ENCODE peak calls at places on chromosomes 12 and 14, in ten cellular contexts. E, B, I, A, O, Z, U, W, M and K are unnamed samples. For H3K27me3, the result is how much of the 10 kb centered on the place peaks cover.

GRCh38 chr14:43754838-43755237 is 752.2 kb downstream of the FSCB start:
- DNase-seq in E (no peak), B (no peak), I (no peak), A (no peak), O (no peak), Z (no peak), U (no peak), W (no peak), M (no peak), K (no peak)

GRCh38 chr12:103887738-103888137 is 42.5 kb upstream of the HSP90B1 start:
- DNase-seq in E (no peak), B (no peak), I (peak), A (no peak), O (no peak), Z (no peak), U (no peak), W (no peak), M (no peak), K (no peak)

GRCh38 chr12:64669270-64669842 is 59.1 kb downstream of the RASSF3 start:
- DNase-seq in E (no peak), B (peak), I (no peak), A (no peak), O (no peak), Z (no peak), U (peak), W (no peak), M (no peak), K (no peak)

GRCh38 chr14:50823051-50823762 is 7.8 kb downstream of the NIN start:
- DNase-seq in E (no peak), B (peak), I (peak), A (no peak), O (no peak), Z (no peak), U (no peak), W (no peak), M (no peak), K (no peak)

GRCh38 chr14:28661171-28661772 is 105.3 kb upstream of the FOXG1 start:
- DNase-seq in E (no peak), B (no peak), I (peak), A (no peak), O (no peak), Z (no peak), U (no peak), W (no peak), M (no peak), K (no peak)

GRCh38 chr14:90645842-90646443 is 170.3 kb downstream of the TTC7B start:
- DNase-seq in E (no peak), B (no peak), I (no peak), A (no peak), O (no peak), Z (peak), U (no peak), W (no peak), M (no peak), K (no peak)

GRCh38 chr12:66003951-66004350 is 126.6 kb downstream of the LLPH start:
- DNase-seq in E (no peak), B (no peak), I (no peak), A (no peak), O (no peak), Z (no peak), U (no peak), W (no peak), M (no peak), K (no peak)

GRCh38 chr14:75667099-75667498 is 6.1 kb downstream of the TTLL5 start:
- DNase-seq in E (no peak), B (no peak), I (no peak), A (no peak), O (no peak), Z (no peak), U (no peak), W (no peak), M (no peak), K (no peak)

GRCh38 chr12:52300796-52301691 is 9.7 kb upstream of the KRT81 start:
- DNase-seq in E (no peak), B (no peak), I (no peak), A (no peak), O (peak), Z (no peak), U (no peak), W (no peak), M (no peak), K (no peak)

GRCh38 chr14:50862171-50862570 is 9.7 kb upstream of the ABHD12B start:
- DNase-seq in E (no peak), B (no peak), I (peak), A (no peak), O (no peak), Z (no peak), U (no peak), W (no peak), M (no peak), K (no peak)

GRCh38 chr12:20220339-20220738 is 148.0 kb upstream of the PDE3A start:
- DNase-seq in E (peak), B (no peak), I (peak), A (no peak), O (no peak), Z (peak), U (no peak), W (no peak), M (no peak), K (no peak)

GRCh38 chr12:14999421-15000047 is 26.7 kb downstream of the PDE6H start:
- DNase-seq in E (no peak), B (no peak), I (peak), A (no peak), O (no peak), Z (no peak), U (peak), W (no peak), M (no peak), K (no peak)

GRCh38 chr14:61608245-61609142 is 86.8 kb upstream of the HIF1A start:
- DNase-seq in E (peak), B (no peak), I (peak), A (no peak), O (no peak), Z (no peak), U (no peak), W (peak), M (no peak), K (no peak)

GRCh38 chr14:38404616-38405015 is 148.7 kb upstream of the CLEC14A start:
- DNase-seq in E (no peak), B (no peak), I (peak), A (no peak), O (no peak), Z (no peak), U (no peak), W (no peak), M (no peak), K (no peak)

GRCh38 chr14:105485720-105486332 is 860 bp upstream of the CRIP1 start:
- DNase-seq in E (peak), B (no peak), I (no peak), A (peak), O (no peak), Z (no peak), U (no peak), W (no peak), M (no peak), K (no peak)

GRCh38 chr14:88468396-88468795 is 82.9 kb downstream of the SPATA7 start:
- DNase-seq in E (no peak), B (no peak), I (peak), A (no peak), O (no peak), Z (no peak), U (no peak), W (no peak), M (no peak), K (no peak)

GRCh38 chr14:102530828-102531478 is 21.4 kb upstream of the ANKRD9 start:
- DNase-seq in E (no peak), B (no peak), I (no peak), A (no peak), O (no peak), Z (no peak), U (no peak), W (no peak), M (no peak), K (no peak)

GRCh38 chr12:18677189-18677588 is 60.6 kb downstream of the PLCZ1 start:
- DNase-seq in E (no peak), B (no peak), I (no peak), A (no peak), O (no peak), Z (no peak), U (no peak), W (no peak), M (no peak), K (no peak)

GRCh38 chr12:103244596-103244995 is 251.2 kb downstream of the C12orf42 start:
- DNase-seq in E (no peak), B (no peak), I (no peak), A (no peak), O (no peak), Z (no peak), U (no peak), W (no peak), M (no peak), K (no peak)

GRCh38 chr12:10600988-10601387 is 12.4 kb downstream of the MAGOHB start:
- DNase-seq in E (no peak), B (no peak), I (no peak), A (no peak), O (no peak), Z (no peak), U (no peak), W (no peak), M (no peak), K (no peak)

GRCh38 chr12:119090865-119091264 is 87.9 kb upstream of the HSPB8 start:
- DNase-seq in E (no peak), B (no peak), I (no peak), A (no peak), O (no peak), Z (no peak), U (no peak), W (no peak), M (no peak), K (no peak)

GRCh38 chr12:123365141-123365917 is 682 bp upstream of the SBNO1 start:
- DNase-seq in E (peak), B (peak), I (peak), A (peak), O (peak), Z (peak), U (peak), W (peak), M (peak), K (peak)

GRCh38 chr12:48142818-48143674 is 14.3 kb downstream of the ASB8 start:
- DNase-seq in E (no peak), B (no peak), I (no peak), A (no peak), O (no peak), Z (no peak), U (no peak), W (no peak), M (no peak), K (no peak)
- H3K27me3 ChIP-seq in E (under half), B (under half), I (under half), A (under half), O (under half), Z (under half), U (under half), W (under half), M (under half), K (under half)

GRCh38 chr14:23364164-23364571 is 804 bp downstream of the EFS start:
- DNase-seq in E (no peak), B (no peak), I (peak), A (no peak), O (peak), Z (no peak), U (no peak), W (peak), M (no peak), K (peak)

GRCh38 chr14:23364604-23365352 is at the start of gene EFS:
- DNase-seq in E (no peak), B (no peak), I (peak), A (no peak), O (peak), Z (no peak), U (no peak), W (peak), M (no peak), K (peak)

GRCh38 chr14:23362200-23362599 is 2.8 kb downstream of the EFS start:
- DNase-seq in E (no peak), B (no peak), I (peak), A (no peak), O (no peak), Z (no peak), U (no peak), W (no peak), M (no peak), K (no peak)

GRCh38 chr14:23366163-23366921 is 1.4 kb upstream of the EFS start:
- DNase-seq in E (no peak), B (no peak), I (peak), A (no peak), O (peak), Z (no peak), U (peak), W (peak), M (no peak), K (peak)

DNA sequence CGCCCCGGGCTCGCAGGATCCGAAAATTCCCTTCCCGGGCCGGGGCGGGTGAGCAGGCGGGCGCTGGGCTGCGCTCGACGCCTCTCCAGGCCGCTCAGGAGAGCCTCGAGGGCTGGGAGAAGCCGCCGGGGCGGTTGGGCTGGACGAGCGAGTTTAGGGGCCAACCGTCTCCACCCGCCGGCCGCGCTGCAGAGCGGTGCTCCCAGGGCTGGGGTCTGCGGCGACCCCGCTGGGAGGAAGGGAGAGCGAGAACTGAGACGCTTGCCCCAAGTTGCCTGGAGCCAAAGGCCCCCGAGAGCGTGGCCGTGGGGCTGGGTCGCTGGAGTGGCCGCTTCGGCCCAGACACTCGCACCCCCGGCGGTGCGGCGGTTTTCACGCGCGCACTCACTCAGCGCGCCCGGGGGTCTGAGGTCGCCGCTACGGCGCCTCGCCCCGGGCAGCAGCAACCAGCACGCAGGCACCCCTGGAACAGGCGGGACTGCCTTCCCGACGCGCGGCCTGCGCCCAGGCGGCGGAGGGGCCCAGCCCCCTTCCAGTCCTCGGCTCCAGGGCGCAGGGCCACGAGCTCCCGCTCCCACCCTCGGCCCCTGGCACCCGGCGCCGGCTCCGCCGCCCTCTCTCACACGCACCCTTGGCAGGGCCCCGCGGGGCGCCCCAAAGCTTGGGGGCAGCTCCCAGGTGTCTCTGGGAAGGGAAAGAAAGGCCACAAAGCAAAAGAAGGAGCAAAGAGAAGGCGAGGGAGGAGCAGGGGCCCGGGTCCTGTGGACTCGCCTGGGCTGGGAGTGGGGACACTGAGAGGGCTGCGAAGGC is 586 bp upstream of the EFS start:
- DNase-seq in E (no peak), B (no peak), I (peak), A (no peak), O (peak), Z (no peak), U (no peak), W (peak), M (no peak), K (no peak)
- H3K27me3 ChIP-seq in E (under half), B (under half), I (under half), A (under half), O (under half), Z (under half), U (under half), W (under half), M (under half), K (under half)

DNA sequence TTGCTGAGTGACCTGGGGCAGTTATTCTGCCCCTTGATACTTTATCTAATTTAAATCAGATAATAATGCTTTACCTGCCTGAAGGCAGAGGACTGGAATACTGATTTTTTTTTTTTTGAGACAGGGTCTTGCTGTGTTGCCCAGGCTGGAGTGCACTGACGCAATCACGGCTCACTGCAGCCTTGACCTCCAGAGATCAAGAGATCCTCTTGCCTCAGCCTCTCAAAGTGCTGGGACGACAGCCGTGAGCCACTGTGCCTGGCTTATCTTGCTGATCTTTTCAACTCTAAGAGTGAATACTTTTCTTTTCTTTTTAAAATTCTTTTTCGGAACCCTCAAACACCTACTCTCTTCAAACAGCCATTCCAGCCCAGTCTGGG is 699 bp upstream of the B4GALNT3 start:
- DNase-seq in E (no peak), B (no peak), I (no peak), A (no peak), O (no peak), Z (no peak), U (peak), W (no peak), M (no peak), K (no peak)
- H3K27me3 ChIP-seq in E (under half), B (under half), I (half or more), A (under half), O (under half), Z (under half), U (under half), W (under half), M (under half), K (under half)

GRCh38 chr12:114451657-114452056 is 45.7 kb upstream of the TBX5 start:
- DNase-seq in E (no peak), B (no peak), I (no peak), A (no peak), O (no peak), Z (no peak), U (no peak), W (no peak), M (no peak), K (no peak)
- H3K27me3 ChIP-seq in E (half or more), B (under half), I (under half), A (under half), O (half or more), Z (under half), U (half or more), W (half or more), M (under half), K (under half)

GRCh38 chr12:94151577-94151976 is 3.2 kb downstream of the PLXNC1 start:
- DNase-seq in E (no peak), B (no peak), I (no peak), A (no peak), O (no peak), Z (no peak), U (no peak), W (peak), M (no peak), K (no peak)

GRCh38 chr12:94150483-94151225 is 2.3 kb downstream of the PLXNC1 start:
- DNase-seq in E (no peak), B (peak), I (no peak), A (no peak), O (no peak), Z (no peak), U (no peak), W (peak), M (no peak), K (peak)

GRCh38 chr12:94148841-94149780 is 734 bp downstream of the PLXNC1 start:
- DNase-seq in E (peak), B (peak), I (peak), A (peak), O (no peak), Z (no peak), U (no peak), W (peak), M (no peak), K (peak)

GRCh38 chr12:94149781-94150482 is 1.6 kb downstream of the PLXNC1 start:
- DNase-seq in E (no peak), B (peak), I (peak), A (peak), O (peak), Z (no peak), U (no peak), W (peak), M (no peak), K (peak)

GRCh38 chr12:94152292-94153083 is 4.1 kb downstream of the PLXNC1 start:
- DNase-seq in E (no peak), B (no peak), I (no peak), A (no peak), O (no peak), Z (no peak), U (no peak), W (peak), M (no peak), K (no peak)
- H3K27me3 ChIP-seq in E (half or more), B (under half), I (half or more), A (under half), O (half or more), Z (under half), U (under half), W (under half), M (under half), K (under half)

DNA sequence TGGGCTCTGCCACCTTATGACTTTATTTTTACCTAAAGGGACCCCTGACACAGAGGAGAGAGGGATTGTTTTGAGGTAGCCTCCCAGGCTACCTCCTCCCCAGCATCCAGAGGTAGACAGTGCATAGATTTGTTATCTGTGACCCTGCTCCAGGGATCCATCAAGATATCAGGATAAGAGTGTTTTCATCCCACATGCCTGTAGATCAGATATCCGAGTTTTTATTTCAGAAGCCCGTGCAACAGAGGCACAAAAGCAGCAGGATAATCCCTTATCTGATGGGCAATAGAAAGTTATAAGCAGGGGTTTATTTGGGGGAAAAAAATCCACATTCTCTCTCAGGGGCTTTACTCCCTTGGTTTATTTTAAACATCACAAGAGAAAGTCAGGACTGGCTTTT is 117.0 kb upstream of the RPH3A start:
- DNase-seq in E (no peak), B (no peak), I (no peak), A (no peak), O (no peak), Z (no peak), U (no peak), W (no peak), M (no peak), K (no peak)
- H3K27me3 ChIP-seq in E (under half), B (under half), I (under half), A (under half), O (under half), Z (half or more), U (under half), W (under half), M (under half), K (under half)

DNA sequence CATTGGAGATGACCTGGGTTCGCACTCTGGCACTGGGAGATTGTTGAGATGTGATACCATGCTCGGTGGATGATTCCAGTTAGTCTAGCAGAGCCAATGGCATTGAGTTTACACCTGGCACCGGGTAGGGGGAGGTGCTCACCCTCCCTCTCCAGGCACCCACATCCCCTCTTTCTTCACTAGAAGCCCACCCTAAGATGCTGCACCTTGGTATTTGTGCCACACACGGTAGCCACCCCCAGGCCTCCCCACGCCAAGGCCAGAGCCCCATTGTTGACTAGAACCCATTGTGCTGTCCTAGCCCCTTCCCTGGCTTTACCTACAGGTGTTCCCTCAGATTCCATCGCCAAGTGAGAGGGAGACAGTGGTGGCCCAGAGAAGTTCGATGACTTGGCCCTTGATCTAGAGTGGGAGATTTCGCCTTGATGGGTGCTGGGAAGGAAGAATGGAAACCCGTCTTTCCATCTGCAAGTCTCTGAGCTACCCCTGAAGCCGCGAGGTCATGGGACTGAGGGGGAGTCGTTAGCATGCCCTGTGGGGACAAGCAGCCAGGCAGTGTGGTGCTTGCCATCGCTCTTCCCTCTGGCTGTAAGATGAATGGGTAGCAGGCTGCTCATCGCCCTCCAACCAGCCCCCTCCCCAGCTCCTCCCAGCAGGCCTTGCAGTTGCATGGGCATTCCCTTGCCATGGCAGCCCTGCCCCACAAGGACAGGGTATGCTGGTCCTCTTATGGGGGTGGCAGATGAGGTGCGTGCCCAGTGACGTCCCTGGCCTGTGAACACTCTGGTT is 8.7 kb downstream of the CCND2 start:
- DNase-seq in E (no peak), B (no peak), I (no peak), A (no peak), O (no peak), Z (no peak), U (no peak), W (no peak), M (no peak), K (no peak)
- H3K27me3 ChIP-seq in E (half or more), B (under half), I (under half), A (under half), O (under half), Z (under half), U (under half), W (under half), M (under half), K (under half)